ENCODE peak calls at places on chromosomes 7 and 10, in eight cellular contexts. A, O, R, K, Q, I, J and S are unnamed samples.

GRCh38 chr10:43689618-43689954 is 40.9 kb upstream of the ZNF32 start:
- DNase-seq in K (peak; percentile 20), I (no peak), O (peak; percentile 87), A (no peak), R (no peak), Q (peak; percentile 87), J (no peak), S (no peak)

GRCh38 chr10:17235136-17235535 is 7.1 kb downstream of the VIM start:
- DNase-seq in A (no peak), O (no peak), Q (no peak), R (no peak), J (no peak), K (peak; percentile 21), I (peak; percentile 29), S (no peak)

GRCh38 chr7:86914468-86915054 is 144.9 kb downstream of the ELAPOR2 start:
- DNase-seq in K (no peak), A (peak; percentile 22), I (peak; percentile 6), J (no peak), O (no peak), Q (no peak), R (peak; percentile 7), S (peak; percentile 27)

GRCh38 chr10:74888947-74889661 is 62.7 kb downstream of the KAT6B start:
- DNase-seq in K (no peak), J (no peak), R (no peak), I (no peak), Q (no peak), A (no peak), O (no peak), S (no peak)

GRCh38 chr7:7274782-7275181 is 92.4 kb downstream of the C1GALT1 start:
- DNase-seq in Q (no peak), J (no peak), A (no peak), I (no peak), K (no peak), R (peak; percentile 33), O (no peak), S (no peak)

GRCh38 chr10:12262278-12262981 is 66.4 kb downstream of the CDC123 start:
- DNase-seq in O (no peak), A (peak; percentile 4), K (no peak), R (no peak), I (no peak), Q (no peak), J (no peak), S (no peak)

GRCh38 chr10:110500515-110500905 is 2.8 kb downstream of the DUSP5 start:
- DNase-seq in O (no peak), J (no peak), Q (no peak), R (peak; percentile 81), A (no peak), K (no peak), I (no peak), S (peak; percentile 28)

GRCh38 chr7:140304071-140304799 is 94.1 kb downstream of the SLC37A3 start:
- DNase-seq in A (peak; percentile 58), J (no peak), I (peak; percentile 82), Q (no peak), K (peak; percentile 44), R (peak; percentile 16), O (no peak), S (peak; percentile 63)

GRCh38 chr10:118816471-118817168 is 61.9 kb upstream of the CACUL1 start:
- DNase-seq in I (no peak), A (no peak), K (no peak), Q (no peak), J (no peak), R (no peak), O (no peak), S (no peak)

GRCh38 chr7:8433477-8434289 is at the start of gene NXPH1:
- DNase-seq in K (no peak), Q (peak; percentile 62), R (no peak), O (no peak), J (no peak), I (no peak), A (peak; percentile 16), S (peak; percentile 18)

GRCh38 chr7:39272111-39272510 is 294.1 kb upstream of the YAE1 start:
- DNase-seq in A (no peak), R (no peak), Q (no peak), K (no peak), I (no peak), J (no peak), O (no peak), S (no peak)

GRCh38 chr10:51269816-51270215 is 195.5 kb downstream of the PRKG1 start:
- DNase-seq in R (peak; percentile 75), O (no peak), I (no peak), A (no peak), J (no peak), Q (no peak), K (no peak), S (no peak)

GRCh38 chr7:83201355-83201754 is 38.7 kb upstream of the PCLO start:
- DNase-seq in K (no peak), A (no peak), Q (no peak), R (no peak), J (no peak), I (no peak), O (no peak), S (no peak)

GRCh38 chr10:58475322-58476277 is 37.1 kb upstream of the BICC1 start:
- DNase-seq in K (no peak), J (no peak), R (peak; percentile 67), O (no peak), A (no peak), I (no peak), Q (no peak), S (peak; percentile 43)

GRCh38 chr7:93765475-93765874 is 125.1 kb downstream of the TFPI2 start:
- DNase-seq in K (no peak), O (no peak), I (no peak), J (no peak), A (no peak), Q (no peak), R (no peak), S (no peak)

GRCh38 chr7:125444864-125445263 is 515.2 kb upstream of the POT1 start:
- DNase-seq in A (no peak), R (no peak), I (no peak), Q (no peak), O (no peak), J (no peak), K (no peak), S (no peak)

GRCh38 chr7:69654381-69654780 is 56.1 kb downstream of the AUTS2 start:
- DNase-seq in K (no peak), Q (no peak), A (no peak), J (no peak), I (no peak), O (no peak), R (no peak), S (no peak)

GRCh38 chr7:69657331-69657730 is 59.1 kb downstream of the AUTS2 start:
- DNase-seq in J (no peak), I (no peak), R (no peak), O (no peak), Q (no peak), K (no peak), A (no peak), S (no peak)

GRCh38 chr7:69654849-69655707 is 56.8 kb downstream of the AUTS2 start:
- DNase-seq in K (no peak), O (no peak), J (no peak), A (no peak), I (no peak), R (no peak), Q (no peak), S (no peak)

GRCh38 chr7:69656890-69657289 is 58.6 kb downstream of the AUTS2 start:
- DNase-seq in J (no peak), K (no peak), Q (no peak), A (no peak), O (no peak), I (no peak), R (no peak), S (no peak)

DNA sequence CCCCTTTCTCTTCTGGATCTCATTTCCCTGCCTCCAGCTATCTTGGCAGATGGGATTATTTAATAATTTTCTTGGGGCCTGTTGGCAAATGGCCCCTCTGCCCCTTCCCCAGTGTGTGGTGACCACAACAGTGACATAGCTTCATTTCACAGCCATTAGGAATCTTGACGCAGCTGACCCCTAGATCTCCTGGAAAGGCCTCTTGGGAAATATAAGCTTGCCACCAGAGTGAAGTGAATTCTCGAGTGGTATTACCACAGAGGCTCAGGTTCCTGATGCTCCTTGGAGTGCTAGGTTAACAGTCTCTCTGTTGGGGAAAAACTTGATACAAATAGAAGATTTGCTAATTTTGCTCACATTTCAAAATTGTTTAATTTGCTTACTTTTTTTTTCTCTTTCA is 57.8 kb downstream of the AUTS2 start:
- DNase-seq in A (no peak), I (no peak), Q (no peak), O (no peak), K (no peak), R (no peak), J (no peak), S (no peak)
- H3K4me3 ChIP-seq in A (no peak overlapping the region), I (no peak overlapping the region), Q (no peak overlapping the region), O (no peak overlapping the region), K (no peak overlapping the region), R (no peak overlapping the region), J (no peak overlapping the region), S (no peak overlapping the region)

GRCh38 chr10:32538256-32538655 is 92.3 kb downstream of the CCDC7 start:
- DNase-seq in Q (no peak), A (no peak), I (no peak), R (no peak), O (no peak), J (no peak), K (no peak), S (no peak)

DNA sequence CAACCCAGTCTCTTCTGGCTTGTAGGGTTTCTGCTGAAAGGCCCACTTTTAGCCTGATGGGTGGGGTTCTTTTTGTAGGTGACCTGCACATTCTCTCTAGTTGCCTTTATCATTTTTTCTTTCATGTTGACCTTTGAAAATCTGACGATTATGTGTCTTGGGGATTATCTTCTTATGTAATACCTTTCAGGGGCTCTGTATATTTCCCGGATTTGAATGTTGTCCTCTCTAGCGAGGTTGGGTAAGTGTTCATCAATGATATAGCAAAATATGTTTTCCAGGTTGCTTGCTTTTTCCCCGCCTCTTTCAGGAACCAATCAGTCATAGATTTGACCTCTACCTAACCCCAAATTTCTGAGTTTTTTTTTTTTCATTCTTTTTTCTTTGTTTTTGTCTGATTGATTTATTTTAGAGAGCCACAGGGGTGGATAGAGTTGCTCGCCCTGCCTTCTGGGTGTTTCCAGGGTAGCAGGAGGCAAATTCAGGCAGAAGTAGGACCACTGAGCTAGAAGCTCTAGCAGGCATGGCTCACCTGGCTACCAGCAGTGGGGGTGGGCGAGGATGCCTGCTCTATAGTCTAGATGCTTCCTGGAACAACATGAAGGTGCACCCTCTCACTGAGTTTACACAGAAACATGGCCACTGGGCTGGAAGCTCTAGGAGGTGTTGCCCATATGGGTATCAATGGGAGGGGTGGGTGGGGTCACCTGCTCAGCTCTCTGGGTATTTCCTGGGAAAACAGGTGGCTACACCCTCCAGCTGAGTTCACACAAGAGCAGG is 94.9 kb downstream of the CCDC7 start:
- DNase-seq in K (no peak), A (no peak), O (no peak), I (no peak), R (no peak), J (no peak), Q (no peak), S (no peak)
- H3K4me3 ChIP-seq in K (no peak overlapping the region), A (no peak overlapping the region), O (no peak overlapping the region), I (no peak overlapping the region), R (no peak overlapping the region), J (no peak overlapping the region), Q (no peak overlapping the region), S (no peak overlapping the region)

GRCh38 chr7:27116521-27116946 is 14.0 kb downstream of the HOXA4 start:
- DNase-seq in J (no peak), Q (no peak), K (no peak), I (no peak), O (no peak), R (peak; percentile 22), A (no peak), S (no peak)
- H3K4me3 ChIP-seq in J (peak overlapping the region; percentile 46), Q (peak overlapping the region; percentile 65), K (no peak overlapping the region), I (no peak overlapping the region), O (peak overlapping the region; percentile 53), R (peak overlapping the region; percentile 71), A (no peak overlapping the region), S (no peak overlapping the region)

GRCh38 chr7:6056616-6057015 is 25.4 kb downstream of the ANKRD61 start:
- DNase-seq in A (no peak), R (no peak), K (no peak), J (no peak), I (no peak), O (no peak), Q (no peak), S (no peak)
- H3K4me3 ChIP-seq in A (no peak overlapping the region), R (no peak overlapping the region), K (no peak overlapping the region), J (no peak overlapping the region), I (peak overlapping the region; percentile 31), O (no peak overlapping the region), Q (no peak overlapping the region), S (no peak overlapping the region)